ENCODE peak calls at places on chromosomes 2 and 18, in nine cellular contexts. M is hepatocyte, C is GM23338, J is neural progenitor cell, X is SK-N-SH, Q is GM23248, S is MM.1S, R is OCI-LY7, G is PC-3. A is an unnamed sample.

GRCh38 chr2:234863043-234863934 is 88.5 kb upstream of the SH3BP4 start:
- DNase-seq in R (no peak), Q (peak; percentile 81), C (peak; percentile 9), M (peak; percentile 29), S (no peak), G (peak; percentile 49), X (no peak), J (no peak), A (peak; percentile 54)

GRCh38 chr18:41009926-41010325 is 945.1 kb upstream of the PIK3C3 start:
- DNase-seq in C (no peak), J (no peak), G (no peak), S (peak; percentile 80), Q (no peak), X (no peak), R (no peak), M (no peak), A (no peak)

GRCh38 chr2:15926252-15926651 is 14.1 kb upstream of the MYCN start:
- DNase-seq in G (no peak), R (no peak), S (no peak), Q (no peak), J (no peak), C (no peak), M (no peak), X (no peak), A (no peak)

GRCh38 chr2:185608799-185609198 is 129.8 kb upstream of the FSIP2 start:
- DNase-seq in C (no peak), X (peak; percentile 5), J (no peak), S (peak; percentile 80), R (peak; percentile 0), Q (peak; percentile 30), G (peak; percentile 71), M (peak; percentile 13), A (peak; percentile 8)

GRCh38 chr2:189082576-189082975 is 97.0 kb downstream of the COL5A2 start:
- DNase-seq in J (no peak), X (peak; percentile 9), Q (peak; percentile 53), M (peak; percentile 62), C (no peak), G (no peak), R (no peak), S (no peak), A (no peak)

GRCh38 chr2:31212659-31213058 is 4.7 kb downstream of the CAPN14 start:
- DNase-seq in X (no peak), J (no peak), C (no peak), S (peak; percentile 6), Q (no peak), R (no peak), M (no peak), G (no peak), A (no peak)

GRCh38 chr2:238938460-238939055 is 90.7 kb downstream of the TWIST2 start:
- DNase-seq in Q (peak; percentile 99), M (peak; percentile 6), J (no peak), C (no peak), G (no peak), X (no peak), R (no peak), S (no peak), A (no peak)

GRCh38 chr18:54388203-54389142 is 30.8 kb downstream of the C18orf54 start:
- DNase-seq in Q (peak; percentile 77), X (no peak), R (peak; percentile 41), M (peak; percentile 81), C (peak; percentile 90), J (peak; percentile 15), G (peak; percentile 96), S (peak; percentile 78), A (peak; percentile 66)

GRCh38 chr2:230942371-230942770 is 17.3 kb upstream of the GPR55 start:
- DNase-seq in S (no peak), J (no peak), X (peak; percentile 23), G (no peak), R (no peak), Q (no peak), M (no peak), C (no peak), A (no peak)

GRCh38 chr2:42060718-42061619 is 13.1 kb downstream of the PKDCC start:
- DNase-seq in R (no peak), Q (no peak), X (no peak), G (no peak), M (peak; percentile 76), C (no peak), J (peak; percentile 76), S (no peak), A (no peak)

DNA sequence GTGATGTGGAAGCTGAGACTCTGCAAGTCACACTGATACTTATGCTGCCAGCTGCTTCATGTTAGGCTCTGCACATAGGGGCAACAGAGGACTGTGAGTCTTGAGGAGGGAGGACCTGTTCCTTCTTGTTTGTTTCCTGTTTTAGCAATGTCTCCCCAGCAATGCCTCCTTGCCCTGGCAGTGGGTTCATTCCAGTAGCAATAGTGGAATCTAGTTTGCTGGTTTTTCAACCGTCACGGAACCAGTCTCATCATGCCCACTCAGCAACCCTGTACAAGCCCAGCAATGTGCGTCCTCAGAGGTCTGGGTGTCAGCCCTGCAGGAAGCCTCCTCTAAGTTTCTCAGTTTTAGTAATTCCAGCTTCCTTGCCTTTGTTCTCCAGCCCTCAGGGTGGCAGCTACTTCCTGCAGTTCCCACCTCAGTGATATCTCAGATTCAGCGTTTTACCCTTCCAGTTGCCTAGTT is 20.5 kb upstream of the ITGB6 start:
- DNase-seq in G (no peak), R (no peak), Q (no peak), X (no peak), C (peak; percentile 14), M (no peak), S (no peak), J (no peak), A (no peak)
- TF ChIP-seq EZH2phosphoT487 in G (no peak), R (no peak), Q (no peak), X (no peak), C (no peak), M (no peak), S (no peak), J (no peak), A (no peak)

DNA sequence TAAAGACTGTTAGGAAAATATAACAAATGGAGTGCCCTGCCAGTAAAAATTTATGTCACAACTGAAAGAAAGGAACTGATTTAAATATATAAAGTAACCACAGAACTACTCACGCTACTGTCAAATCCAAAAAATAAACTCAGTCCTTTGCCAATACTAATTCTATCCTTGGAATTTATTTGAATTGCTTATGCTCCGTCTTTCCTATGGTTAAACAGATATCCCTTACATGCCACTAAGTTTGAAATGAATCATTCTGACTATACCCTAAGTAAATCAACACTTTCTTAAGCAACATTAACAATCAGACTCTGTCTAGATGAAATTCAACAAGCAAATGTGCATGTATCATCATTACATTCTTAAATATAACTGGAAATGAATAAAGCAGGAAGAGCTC is 9.8 kb downstream of the HNRNPLL start:
- DNase-seq in J (no peak), X (no peak), Q (peak; percentile 50), R (no peak), S (no peak), G (peak; percentile 92), M (no peak), C (no peak), A (no peak)
- H3K4me1 ChIP-seq in J (no peaks in the 10 kb centered on the region), X (peaks cover under 1% of the 10 kb centered on the region), Q (peaks cover 28% of the 10 kb centered on the region), R (peaks cover 22% of the 10 kb centered on the region), S (peaks cover 10% of the 10 kb centered on the region), G (peaks cover 41% of the 10 kb centered on the region), M (peaks cover 2% of the 10 kb centered on the region), C (peaks cover 12% of the 10 kb centered on the region), A (peaks cover 6% of the 10 kb centered on the region)

GRCh38 chr2:217938038-217938437 is 64.8 kb downstream of the TNS1 start:
- DNase-seq in S (no peak), J (no peak), R (no peak), M (no peak), G (no peak), C (no peak), Q (no peak), X (no peak), A (no peak)
- TF ChIP-seq EZH2phosphoT487 in S (no peak), J (no peak), R (no peak), M (no peak), G (no peak), C (no peak), Q (no peak), X (no peak), A (no peak)

DNA sequence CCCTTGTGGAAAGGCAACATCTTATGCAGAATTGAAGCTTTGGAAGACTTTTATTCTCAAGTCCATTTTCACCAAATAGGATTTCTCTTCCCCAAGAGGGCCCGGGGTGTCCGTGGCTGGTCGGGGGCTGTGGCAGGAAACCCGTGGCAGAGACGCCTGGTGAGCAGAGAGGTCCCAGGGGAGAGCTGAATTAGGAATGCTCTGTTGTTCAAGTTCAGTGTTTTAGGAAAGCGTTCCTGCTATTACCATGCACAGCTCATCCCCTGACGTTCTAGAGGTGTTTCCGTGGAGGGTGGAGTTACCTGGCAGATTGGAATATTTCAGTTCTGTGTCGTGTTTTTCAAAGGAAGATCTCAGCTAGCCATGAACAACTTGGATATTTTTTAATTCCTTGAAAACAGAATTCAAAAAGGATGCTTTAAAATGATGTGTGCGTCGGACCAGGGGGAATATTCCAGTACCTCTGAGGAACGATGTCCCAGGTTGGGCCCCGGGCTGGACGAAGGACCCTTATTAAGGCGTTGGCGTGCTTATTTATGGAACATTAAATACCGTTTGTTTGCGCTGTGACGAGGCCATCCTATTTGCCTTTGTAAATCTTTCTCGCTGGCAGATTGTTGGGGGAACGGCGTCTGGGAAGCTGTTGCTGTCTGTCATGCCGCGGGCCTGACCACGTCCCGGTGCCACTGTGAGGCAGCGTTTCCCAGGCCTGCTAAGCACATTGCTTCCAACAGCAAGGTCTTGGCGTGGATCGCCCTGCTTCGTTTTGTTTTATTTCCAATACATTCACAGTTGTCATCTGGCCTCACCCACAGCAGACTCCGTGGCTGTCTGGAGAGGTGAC is 8.2 kb downstream of the NFATC1 start:
- DNase-seq in M (no peak), Q (peak; percentile 50), R (no peak), C (no peak), J (no peak), G (peak; percentile 61), S (no peak), X (no peak), A (no peak)
- H3K4me1 ChIP-seq in M (peaks cover 3% of the 10 kb centered on the region), Q (peaks cover 7% of the 10 kb centered on the region), R (peaks cover 56% of the 10 kb centered on the region), C (peaks cover 7% of the 10 kb centered on the region), J (peaks cover 9% of the 10 kb centered on the region), G (peaks cover 28% of the 10 kb centered on the region), S (no peaks in the 10 kb centered on the region), X (no peaks in the 10 kb centered on the region), A (peaks cover 9% of the 10 kb centered on the region)